ENCODE peak calls at places on chromosome X, in four cellular contexts. One of them, this sample, is unnamed.

GRCh38 chrX:106802388-106803275 is at the start of gene TBC1D8B:
- DNase-seq in GM12878: peak
- DNase-seq in K562: peak
- DNase-seq in GM12891: no peak
- DNase-seq in this sample: peak

GRCh38 chrX:15864629-15865028 is 10.0 kb upstream of the AP1S2 start:
- DNase-seq in GM12891: no peak
- DNase-seq in K562: no peak
- DNase-seq in GM12878: no peak
- DNase-seq in this sample: no peak

GRCh38 chrX:45849261-45849660 is 648.6 kb upstream of the DIPK2B start:
- DNase-seq in GM12878: no peak
- DNase-seq in GM12891: no peak
- DNase-seq in K562: no peak
- DNase-seq in this sample: no peak

GRCh38 chrX:15495801-15496200 is 2.7 kb upstream of the PIR start:
- DNase-seq in GM12878: no peak
- DNase-seq in GM12891: no peak
- DNase-seq in K562: no peak
- DNase-seq in this sample: no peak

GRCh38 chrX:1601051-1601767 is 9.8 kb downstream of the AKAP17A start:
- DNase-seq in GM12891: no peak
- DNase-seq in GM12878: no peak
- DNase-seq in K562: no peak
- DNase-seq in this sample: no peak

GRCh38 chrX:39821011-39821708 is 276.6 kb downstream of the BCOR start:
- DNase-seq in GM12891: no peak
- DNase-seq in K562: no peak
- DNase-seq in GM12878: no peak
- DNase-seq in this sample: peak

GRCh38 chrX:1341531-1342179 is 5.1 kb downstream of the IL3RA start:
- DNase-seq in GM12878: no peak
- DNase-seq in GM12891: no peak
- DNase-seq in K562: no peak
- DNase-seq in this sample: no peak

GRCh38 chrX:3518870-3519269 is 172.4 kb upstream of the MXRA5 start:
- DNase-seq in GM12891: no peak
- DNase-seq in K562: no peak
- DNase-seq in GM12878: no peak
- DNase-seq in this sample: no peak

GRCh38 chrX:138765061-138765460 is 53.5 kb upstream of the FGF13 start:
- DNase-seq in GM12878: no peak
- DNase-seq in GM12891: no peak
- DNase-seq in K562: no peak
- DNase-seq in this sample: no peak

GRCh38 chrX:103831342-103831802 is 685 bp downstream of the RAB9B start:
- DNase-seq in GM12891: no peak
- DNase-seq in K562: peak
- DNase-seq in GM12878: no peak
- DNase-seq in this sample: no peak

GRCh38 chrX:136228808-136229207 is 22.4 kb downstream of the MAP7D3 start:
- DNase-seq in K562: no peak
- DNase-seq in GM12878: no peak
- DNase-seq in GM12891: no peak
- DNase-seq in this sample: no peak

GRCh38 chrX:123157586-123157985 is 26.5 kb upstream of the GRIA3 start:
- DNase-seq in GM12891: no peak
- DNase-seq in GM12878: no peak
- DNase-seq in K562: no peak
- DNase-seq in this sample: no peak

GRCh38 chrX:136767104-136767941 is 13.4 kb downstream of the ARHGEF6 start:
- DNase-seq in GM12878: no peak
- DNase-seq in GM12891: peak
- DNase-seq in K562: peak
- DNase-seq in this sample: peak

GRCh38 chrX:117998171-117998570 is 118.4 kb downstream of the KLHL13 start:
- DNase-seq in K562: no peak
- DNase-seq in GM12891: no peak
- DNase-seq in GM12878: no peak
- DNase-seq in this sample: no peak

GRCh38 chrX:103329991-103330390 is at the start of gene TCEAL7:
- DNase-seq in K562: no peak
- DNase-seq in GM12878: no peak
- DNase-seq in GM12891: no peak
- DNase-seq in this sample: no peak

GRCh38 chrX:149699761-149700160 is 12.1 kb upstream of the MAGEA11 start:
- DNase-seq in GM12891: no peak
- DNase-seq in K562: no peak
- DNase-seq in GM12878: no peak
- DNase-seq in this sample: no peak

GRCh38 chrX:13469963-13470679 is 99.3 kb upstream of the EGFL6 start:
- DNase-seq in GM12878: no peak
- DNase-seq in K562: no peak
- DNase-seq in GM12891: no peak
- DNase-seq in this sample: no peak

GRCh38 chrX:9369802-9370291 is 95.0 kb upstream of the TBL1X start:
- DNase-seq in K562: no peak
- DNase-seq in GM12878: no peak
- DNase-seq in GM12891: no peak
- DNase-seq in this sample: no peak

GRCh38 chrX:11533211-11533651 is 132.5 kb downstream of the ARHGAP6 start:
- DNase-seq in GM12878: peak
- DNase-seq in K562: peak
- DNase-seq in GM12891: peak
- DNase-seq in this sample: no peak

GRCh38 chrX:129779086-129779672 is 570 bp upstream of the SASH3 start:
- DNase-seq in GM12878: no peak
- DNase-seq in GM12891: no peak
- DNase-seq in K562: no peak
- DNase-seq in this sample: no peak

GRCh38 chrX:13428055-13428786 is 108.4 kb upstream of the ATXN3L start:
- DNase-seq in GM12891: peak
- DNase-seq in GM12878: no peak
- DNase-seq in K562: no peak
- DNase-seq in this sample: no peak

GRCh38 chrX:152926279-152926678 is 28.4 kb downstream of the ZNF185 start:
- DNase-seq in K562: peak
- DNase-seq in GM12878: no peak
- DNase-seq in GM12891: peak
- DNase-seq in this sample: peak

GRCh38 chrX:134600714-134601113 is 57.6 kb downstream of the PLAC1 start:
- DNase-seq in GM12891: no peak
- DNase-seq in K562: no peak
- DNase-seq in GM12878: no peak
- DNase-seq in this sample: no peak

GRCh38 chrX:41389311-41389888 is 55.4 kb downstream of the DDX3X start:
- DNase-seq in GM12878: no peak
- DNase-seq in GM12891: no peak
- DNase-seq in K562: no peak
- DNase-seq in this sample: no peak

GRCh38 chrX:97238632-97239031 is 354.9 kb downstream of the RPA4 start:
- DNase-seq in GM12891: no peak
- DNase-seq in K562: no peak
- DNase-seq in GM12878: no peak
- DNase-seq in this sample: no peak

GRCh38 chrX:111265506-111265905 is 4.8 kb downstream of the CAPN6 start:
- DNase-seq in GM12878: no peak
- DNase-seq in GM12891: no peak
- DNase-seq in K562: no peak
- DNase-seq in this sample: no peak

DNA sequence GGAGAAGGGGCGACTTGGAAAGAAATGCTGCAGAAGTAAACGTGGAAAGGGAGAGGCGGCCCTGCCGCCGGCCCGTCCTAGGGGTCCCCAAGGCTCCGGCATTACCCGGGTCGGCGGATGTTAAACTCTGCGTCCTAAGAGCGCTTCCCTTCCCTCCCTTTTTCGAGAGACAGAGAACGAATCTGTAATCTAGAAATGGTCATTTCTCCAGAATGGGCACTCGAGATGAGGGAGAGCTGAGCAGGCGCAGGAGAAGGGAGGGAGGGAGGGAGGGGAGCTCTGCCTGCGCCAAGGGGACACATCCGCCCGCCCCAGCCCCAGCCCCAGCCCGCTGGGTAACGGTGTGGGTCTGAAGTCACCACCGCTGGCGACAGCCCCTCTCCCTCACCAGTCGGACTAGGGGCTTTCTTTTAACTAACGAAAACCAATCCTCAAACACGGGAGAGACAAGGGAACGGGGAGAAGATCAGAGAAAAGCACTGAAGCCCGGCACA is 1.7 kb downstream of the HCFC1 start:
- DNase-seq in GM12891: no peak
- DNase-seq in GM12878: no peak
- DNase-seq in K562: no peak
- DNase-seq in this sample: no peak
- TF ChIP-seq POLR2A in GM12891: no peak
- TF ChIP-seq POLR2A in GM12878: no peak
- TF ChIP-seq POLR2A in K562: no peak
- TF ChIP-seq POLR2A in this sample: no peak

DNA sequence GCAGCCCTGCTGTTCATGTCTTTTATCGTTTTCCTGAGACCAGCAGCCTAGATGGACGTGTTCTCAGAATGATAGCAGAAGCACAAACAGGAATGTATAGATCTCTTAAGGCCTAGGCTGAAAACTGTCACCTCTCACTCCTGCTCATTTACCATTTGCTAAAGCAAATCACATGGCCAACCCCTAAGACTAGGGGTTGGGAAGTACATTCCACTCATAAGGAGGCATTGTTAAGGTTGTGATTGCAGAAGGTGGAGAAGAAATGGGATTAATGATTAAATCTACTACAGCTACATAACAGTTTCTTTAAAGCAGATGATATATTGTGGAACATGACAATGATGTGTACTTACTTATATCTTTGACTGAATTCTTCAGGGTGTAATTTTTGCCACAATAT is 536.8 kb upstream of the FTHL17 start:
- DNase-seq in GM12878: no peak
- DNase-seq in K562: no peak
- DNase-seq in GM12891: no peak
- DNase-seq in this sample: no peak
- TF ChIP-seq TAF1 in GM12878: no peak
- TF ChIP-seq TAF1 in K562: no peak
- TF ChIP-seq TAF1 in GM12891: no peak
- TF ChIP-seq TAF1 in this sample: no peak

GRCh38 chrX:47578692-47579091 is 3.5 kb upstream of the TIMP1 start:
- DNase-seq in GM12891: no peak
- DNase-seq in GM12878: no peak
- DNase-seq in K562: no peak
- DNase-seq in this sample: no peak
- TF ChIP-seq POLR2A in GM12891: no peak
- TF ChIP-seq POLR2A in GM12878: no peak
- TF ChIP-seq POLR2A in K562: no peak
- TF ChIP-seq POLR2A in this sample: no peak

GRCh38 chrX:48902776-48903175 is 5.0 kb downstream of the PQBP1 start:
- DNase-seq in GM12878: no peak
- DNase-seq in GM12891: no peak
- DNase-seq in K562: no peak
- DNase-seq in this sample: no peak

GRCh38 chrX:48903290-48903689 is 5.6 kb downstream of the PQBP1 start:
- DNase-seq in K562: no peak
- DNase-seq in GM12878: no peak
- DNase-seq in GM12891: no peak
- DNase-seq in this sample: no peak

GRCh38 chrX:48901069-48901468 is 3.3 kb downstream of the PQBP1 start:
- DNase-seq in GM12891: no peak
- DNase-seq in GM12878: no peak
- DNase-seq in K562: no peak
- DNase-seq in this sample: no peak

GRCh38 chrX:48904180-48904579 is 6.5 kb downstream of the PQBP1 start:
- DNase-seq in GM12891: no peak
- DNase-seq in GM12878: no peak
- DNase-seq in K562: no peak
- DNase-seq in this sample: no peak

DNA sequence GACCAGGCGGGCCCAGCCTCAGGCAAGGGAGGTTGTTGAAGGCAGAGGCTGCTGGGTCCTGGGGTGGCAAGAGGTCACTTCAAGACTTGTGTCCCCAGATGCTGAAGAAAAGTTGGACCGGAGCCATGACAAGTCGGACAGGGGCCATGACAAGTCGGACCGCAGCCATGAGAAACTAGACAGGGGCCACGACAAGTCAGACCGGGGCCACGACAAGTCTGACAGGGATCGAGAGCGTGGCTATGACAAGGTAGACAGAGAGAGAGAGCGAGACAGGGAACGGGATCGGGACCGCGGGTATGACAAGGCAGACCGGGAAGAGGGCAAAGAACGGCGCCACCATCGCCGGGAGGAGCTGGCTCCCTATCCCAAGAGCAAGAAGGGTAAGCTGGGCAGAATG is 4.4 kb downstream of the PQBP1 start:
- DNase-seq in GM12878: no peak
- DNase-seq in GM12891: no peak
- DNase-seq in K562: no peak
- DNase-seq in this sample: no peak
- TF ChIP-seq TAF1 in GM12878: no peak
- TF ChIP-seq TAF1 in GM12891: no peak
- TF ChIP-seq TAF1 in K562: no peak
- TF ChIP-seq TAF1 in this sample: no peak

DNA sequence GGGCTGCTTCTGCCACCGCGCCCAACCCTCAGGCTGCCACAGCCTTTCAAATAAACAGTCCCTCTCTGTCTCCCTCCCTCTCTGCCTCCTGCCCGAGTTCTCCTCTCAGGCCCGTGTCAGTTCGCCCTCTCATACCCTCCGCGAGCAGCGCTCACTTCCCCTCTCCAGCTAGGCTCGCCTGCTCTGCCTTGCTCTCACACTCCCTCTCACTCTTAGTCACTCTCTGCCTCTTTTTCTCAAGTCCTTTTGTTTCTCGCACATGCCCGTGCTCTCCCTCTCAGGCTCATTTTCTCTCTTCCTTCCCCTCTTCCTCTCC is 3.2 kb downstream of the EFNB1 start:
- DNase-seq in GM12878: no peak
- DNase-seq in K562: no peak
- DNase-seq in GM12891: peak
- DNase-seq in this sample: no peak
- TF ChIP-seq POLR2A in GM12878: no peak
- TF ChIP-seq POLR2A in K562: no peak
- TF ChIP-seq POLR2A in GM12891: no peak
- TF ChIP-seq POLR2A in this sample: no peak

GRCh38 chrX:155069414-155069813 is 1.5 kb downstream of the CMC4 start:
- DNase-seq in GM12878: no peak
- DNase-seq in GM12891: no peak
- DNase-seq in K562: no peak
- DNase-seq in this sample: no peak

GRCh38 chrX:155070663-155070974 is 317 bp downstream of the CMC4 start:
- DNase-seq in K562: no peak
- DNase-seq in GM12878: no peak
- DNase-seq in GM12891: no peak
- DNase-seq in this sample: no peak

GRCh38 chrX:155070975-155071693 is at the start of the genes BRCC3, CMC4 and MTCP1:
- DNase-seq in GM12878: peak
- DNase-seq in K562: peak
- DNase-seq in GM12891: peak
- DNase-seq in this sample: peak

GRCh38 chrX:155071694-155072215 is 447 bp downstream of the BRCC3 start:
- DNase-seq in GM12878: no peak
- DNase-seq in GM12891: no peak
- DNase-seq in K562: no peak
- DNase-seq in this sample: no peak

GRCh38 chrX:155070038-155070437 is 898 bp downstream of the CMC4 start:
- DNase-seq in GM12891: no peak
- DNase-seq in GM12878: no peak
- DNase-seq in K562: no peak
- DNase-seq in this sample: no peak
- TF ChIP-seq TAF1 in GM12891: no peak
- TF ChIP-seq TAF1 in GM12878: no peak
- TF ChIP-seq TAF1 in K562: no peak
- TF ChIP-seq TAF1 in this sample: no peak